ENCODE peak calls at places on chromosomes 7 and 10, in five cellular contexts. X is heart left ventricle, Z is pancreas, Y is uterus, L is right lobe of liver. D is an unnamed sample. For H3K9me3 and H3K4me1, the result is how much of the 10 kb centered on the place peaks cover.

GRCh38 chr7:21640150-21640549 is 97.3 kb downstream of the DNAH11 start:
- DNase-seq in X (no peak), Z (no peak), Y (no peak), L (no peak), D (no peak)

GRCh38 chr7:102297487-102298218 is 11.0 kb downstream of the SH2B2 start:
- DNase-seq in X (no peak), Z (no peak), Y (no peak), L (no peak), D (no peak)

GRCh38 chr7:75866497-75867389 is 12.1 kb upstream of the RHBDD2 start:
- DNase-seq in X (peak), Z (peak), Y (peak), L (peak), D (no peak)

GRCh38 chr7:70828366-70828765 is 303.6 kb upstream of the GALNT17 start:
- DNase-seq in X (no peak), Z (no peak), Y (no peak), L (no peak), D (no peak)

GRCh38 chr10:125231116-125231812 is 70.9 kb upstream of the CTBP2 start:
- DNase-seq in X (no peak), Z (no peak), Y (peak), L (no peak), D (no peak)

GRCh38 chr10:63562857-63563256 is 41.7 kb downstream of the REEP3 start:
- DNase-seq in X (no peak), Z (no peak), Y (no peak), L (no peak), D (no peak)

GRCh38 chr7:72445075-72445474 is 32.9 kb upstream of the CALN1 start:
- DNase-seq in X (no peak), Z (no peak), Y (no peak), L (no peak), D (no peak)

GRCh38 chr7:144481863-144482262 is 78.4 kb upstream of the NOBOX start:
- DNase-seq in X (no peak), Z (no peak), Y (no peak), L (no peak), D (no peak)

GRCh38 chr10:133324198-133324792 is 12.4 kb downstream of the CALY start:
- DNase-seq in X (peak), Z (peak), Y (no peak), L (peak), D (peak)

GRCh38 chr10:98528166-98528784 is 81.5 kb upstream of the HPS1 start:
- DNase-seq in X (no peak), Z (no peak), Y (no peak), L (no peak), D (no peak)

DNA sequence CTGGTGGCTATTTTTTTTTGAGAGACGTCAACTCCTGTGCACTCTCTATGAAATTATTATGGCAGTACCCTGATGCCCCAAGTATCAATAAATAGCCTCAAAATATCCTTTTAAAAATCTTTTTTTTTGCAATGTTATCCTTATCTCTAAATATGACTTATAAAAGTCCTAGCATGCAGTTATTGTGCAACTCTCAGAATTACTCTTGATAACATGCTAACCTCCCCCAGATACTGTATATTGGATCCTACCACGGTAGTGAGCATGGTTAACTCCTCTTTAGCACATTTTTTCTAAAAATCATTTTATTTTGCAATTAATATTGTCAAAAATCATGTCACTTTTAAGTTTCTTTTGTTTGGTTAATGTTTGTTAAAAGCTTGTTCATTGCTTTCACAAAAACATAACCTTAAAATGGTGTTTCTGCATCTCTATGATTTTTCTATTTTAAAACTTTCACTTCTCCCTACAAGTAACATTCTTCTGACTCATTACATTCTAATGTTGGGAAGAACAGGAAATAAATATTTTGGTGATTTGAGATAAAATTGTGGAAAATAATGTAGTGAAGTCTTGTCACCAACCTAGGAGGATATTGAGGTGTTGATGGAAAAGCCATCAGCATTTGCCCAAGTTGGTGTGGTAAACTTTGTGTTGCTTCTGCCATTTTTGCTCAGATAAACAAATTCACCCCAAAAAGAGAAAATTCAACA is 42.1 kb upstream of the ADRA2A start:
- DNase-seq in X (no peak), Z (no peak), Y (no peak), L (no peak), D (no peak)
- H3K9me3 ChIP-seq in X (under half), Z (under half), Y (under half), L (under half), D (under half)

GRCh38 chr10:99851825-99852224 is 69.4 kb downstream of the ABCC2 start:
- DNase-seq in X (no peak), Z (no peak), Y (no peak), L (no peak), D (no peak)

GRCh38 chr10:99852481-99853213 is 70.2 kb downstream of the ABCC2 start:
- DNase-seq in X (no peak), Z (no peak), Y (no peak), L (no peak), D (no peak)

GRCh38 chr10:99853655-99854054 is 71.2 kb downstream of the ABCC2 start:
- DNase-seq in X (no peak), Z (no peak), Y (no peak), L (no peak), D (no peak)

GRCh38 chr10:99855479-99856071 is 73.1 kb downstream of the ABCC2 start:
- DNase-seq in X (no peak), Z (no peak), Y (no peak), L (no peak), D (no peak)

DNA sequence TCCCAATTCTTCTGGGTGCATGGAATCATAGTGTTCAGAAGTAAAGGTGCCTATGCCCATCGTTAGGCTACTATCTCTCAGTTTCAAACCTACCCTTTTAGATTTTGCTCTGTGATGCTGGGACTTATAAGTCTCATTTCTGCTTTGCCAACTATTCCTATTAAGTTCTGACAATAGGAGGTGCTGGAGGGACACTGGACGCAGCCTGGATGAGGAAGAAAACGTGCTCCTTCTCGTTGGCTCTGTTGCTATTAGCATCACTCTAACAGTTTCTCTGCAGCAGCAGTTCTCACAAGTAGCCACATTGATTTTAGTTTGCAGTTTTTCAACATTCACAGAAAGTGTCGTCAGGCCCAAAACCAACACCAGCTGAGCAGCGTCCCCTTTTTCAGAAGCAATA is 72.4 kb downstream of the ABCC2 start:
- DNase-seq in X (no peak), Z (no peak), Y (no peak), L (no peak), D (no peak)
- TF ChIP-seq CTCF in X (peak), Z (no peak), Y (peak), L (peak), D (no peak)

DNA sequence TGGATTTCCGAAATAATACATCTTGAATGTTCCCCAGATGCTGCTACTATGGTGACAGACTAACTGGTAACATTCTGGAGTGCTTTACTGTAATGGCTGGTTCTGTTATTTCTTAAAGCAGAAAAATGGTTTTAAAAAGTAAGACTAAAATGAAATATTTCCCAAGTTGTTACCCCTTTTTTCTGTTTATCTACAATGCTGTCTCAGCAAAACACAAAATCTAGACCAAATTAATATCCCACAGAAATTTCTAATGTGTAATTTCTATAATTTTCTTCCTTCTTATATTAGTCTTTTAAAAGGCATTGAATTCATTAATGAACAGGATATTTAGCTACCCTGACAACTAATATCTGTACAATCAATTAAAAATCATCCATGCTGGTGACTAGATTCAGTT is 19.1 kb upstream of the MTERF1 start:
- DNase-seq in X (no peak), Z (no peak), Y (no peak), L (no peak), D (no peak)
- H3K4me1 ChIP-seq in X (under half), Z (under half), Y (under half), L (under half), D (under half)

DNA sequence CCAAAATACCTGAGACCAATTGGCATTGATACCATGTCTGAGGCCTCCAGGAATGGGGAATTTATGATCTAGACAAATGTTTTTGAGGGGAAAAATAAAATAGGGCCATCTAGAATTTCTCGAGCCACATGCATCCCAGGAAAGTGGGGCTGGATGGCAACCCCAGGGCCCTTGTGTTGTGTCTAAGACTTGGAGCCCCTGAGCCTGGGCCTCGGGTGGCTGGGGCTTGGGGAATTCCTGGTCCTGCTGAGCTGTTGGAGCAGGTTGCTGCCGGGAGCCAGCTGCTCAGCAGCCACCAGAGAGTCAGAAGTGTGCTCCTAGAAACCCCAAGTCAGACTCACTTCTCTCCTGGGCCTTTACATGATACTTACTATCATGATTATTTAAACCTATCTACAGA is 172.9 kb downstream of the WDR37 start:
- DNase-seq in X (no peak), Z (no peak), Y (no peak), L (no peak), D (no peak)
- H3K9me3 ChIP-seq in X (under half), Z (under half), Y (under half), L (under half), D (under half)

GRCh38 chr10:59733321-59733720 is 19.9 kb downstream of the MRLN start:
- DNase-seq in X (no peak), Z (no peak), Y (no peak), L (no peak), D (no peak)
- TF ChIP-seq CTCF in X (no peak), Z (no peak), Y (no peak), L (no peak), D (no peak)

GRCh38 chr10:32946108-32946507 is 11.9 kb downstream of the ITGB1 start:
- DNase-seq in X (no peak), Z (no peak), Y (no peak), L (no peak), D (no peak)
- H3K4me1 ChIP-seq in X (half or more), Z (under half), Y (under half), L (under half), D (under half)

D was measured in left lung.